ENCODE peak calls at places on chromosomes 16 and 17, in six cellular contexts. U is upper lobe of left lung, L is Panc1, T is stomach, G is breast epithelium, Y is H1. R is an unnamed sample. For H3K4me1, the result is how much of the 10 kb centered on the place peaks cover.

GRCh38 chr17:77326636-77327035 is 185.9 kb downstream of the SEC14L1 start:
- DNase-seq in L (no peak), G (peak), U (no peak), Y (no peak), T (peak), R (peak)

GRCh38 chr17:77096570-77097214 is 44.1 kb upstream of the SEC14L1 start:
- DNase-seq in G (no peak), U (no peak), Y (no peak), T (peak), L (peak), R (no peak)

GRCh38 chr16:59688006-59688405 is 953.9 kb upstream of the GOT2 start:
- DNase-seq in L (no peak), Y (no peak), T (no peak), G (no peak), U (no peak), R (no peak)

GRCh38 chr17:61280851-61281250 is 118.8 kb upstream of the TBX2 start:
- DNase-seq in U (no peak), L (no peak), Y (no peak), T (no peak), G (no peak), R (no peak)

GRCh38 chr16:1545044-1545736 is 11.7 kb downstream of the TMEM204 start:
- DNase-seq in L (no peak), G (no peak), Y (no peak), T (no peak), U (peak), R (no peak)

GRCh38 chr16:86508028-86508946 is 2.0 kb upstream of the FOXF1 start:
- DNase-seq in Y (peak), U (peak), T (no peak), G (no peak), L (no peak), R (no peak)

GRCh38 chr16:30541502-30542329 is 7.1 kb upstream of the ZNF747 start:
- DNase-seq in T (peak), G (no peak), Y (no peak), U (no peak), L (no peak), R (no peak)

GRCh38 chr17:51260960-51261958 is 913 bp downstream of the UTP18 start:
- DNase-seq in Y (peak), L (no peak), U (peak), G (peak), T (peak), R (peak)

GRCh38 chr17:77666881-77667395 is 291.6 kb upstream of the TNRC6C start:
- DNase-seq in G (no peak), L (no peak), Y (no peak), T (no peak), U (no peak), R (peak)

GRCh38 chr17:8353736-8354135 is 14.1 kb downstream of the ODF4 start:
- DNase-seq in T (no peak), Y (no peak), U (no peak), G (no peak), L (no peak), R (no peak)

GRCh38 chr17:76550712-76551615 is 11.1 kb downstream of the PRCD start:
- DNase-seq in U (no peak), Y (no peak), T (no peak), G (no peak), L (no peak), R (no peak)

GRCh38 chr16:87696796-87697195 is 69.0 kb downstream of the KLHDC4 start:
- DNase-seq in T (no peak), Y (no peak), L (no peak), G (no peak), U (no peak), R (no peak)

GRCh38 chr16:14284930-14285541 is 213.9 kb downstream of the MRTFB start:
- DNase-seq in U (no peak), G (no peak), T (peak), Y (no peak), L (peak), R (peak)

GRCh38 chr16:81164958-81165357 is 68.8 kb upstream of the GCSH start:
- DNase-seq in U (no peak), Y (no peak), T (no peak), G (no peak), L (no peak), R (no peak)

GRCh38 chr16:66968847-66969246 is 7.8 kb downstream of the CES3 start:
- DNase-seq in L (no peak), G (no peak), U (no peak), T (no peak), Y (no peak), R (no peak)

GRCh38 chr16:11401161-11402050 is 56.1 kb downstream of the RMI2 start:
- DNase-seq in T (peak), U (peak), L (no peak), Y (no peak), G (no peak), R (peak)

GRCh38 chr17:78609198-78609597 is 32.0 kb upstream of the DNAH17 start:
- DNase-seq in L (no peak), G (no peak), Y (no peak), T (no peak), U (no peak), R (no peak)

GRCh38 chr16:10080031-10080772 is 102.0 kb downstream of the GRIN2A start:
- DNase-seq in L (peak), T (peak), Y (no peak), U (no peak), G (peak), R (peak)

GRCh38 chr17:68248199-68248825 is 469 bp downstream of the AMZ2 start:
- DNase-seq in U (no peak), T (peak), G (no peak), Y (no peak), L (no peak), R (peak)

GRCh38 chr16:14283786-14284185 is 212.7 kb downstream of the MRTFB start:
- DNase-seq in G (no peak), L (no peak), Y (peak), T (no peak), U (no peak), R (no peak)

GRCh38 chr17:35804658-35805192 is 4.6 kb upstream of the TAF15 start:
- DNase-seq in Y (no peak), L (peak), U (no peak), G (no peak), T (peak), R (peak)

GRCh38 chr16:81036751-81037350 is 1.2 kb downstream of the ATMIN start:
- DNase-seq in Y (no peak), L (no peak), U (no peak), T (no peak), G (no peak), R (no peak)

GRCh38 chr16:10558746-10559641 is 21.4 kb downstream of the EMP2 start:
- DNase-seq in Y (no peak), U (peak), G (peak), L (no peak), T (peak), R (peak)

GRCh38 chr16:12453832-12454231 is 349.9 kb downstream of the CPPED1 start:
- DNase-seq in U (no peak), Y (no peak), T (no peak), L (no peak), G (no peak), R (no peak)
- H3K4me1 ChIP-seq in U (under half), Y (under half), T (under half), L (under half), G (under half), R (under half)

GRCh38 chr17:74386397-74386796 is 19.1 kb downstream of the GPR142 start:
- DNase-seq in G (no peak), Y (no peak), T (no peak), U (no peak), L (no peak), R (no peak)

GRCh38 chr17:74380959-74381808 is 13.9 kb downstream of the GPR142 start:
- DNase-seq in T (no peak), L (no peak), U (no peak), Y (no peak), G (no peak), R (no peak)

GRCh38 chr17:74383140-74383539 is 15.8 kb downstream of the GPR142 start:
- DNase-seq in G (no peak), T (no peak), Y (no peak), U (no peak), L (no peak), R (no peak)

GRCh38 chr17:74387365-74388218 is 20.3 kb downstream of the GPR142 start:
- DNase-seq in L (no peak), Y (no peak), U (no peak), T (peak), G (no peak), R (no peak)

GRCh38 chr17:74385201-74385600 is 17.9 kb downstream of the GPR142 start:
- DNase-seq in G (no peak), U (no peak), Y (no peak), T (no peak), L (no peak), R (no peak)
- H3K4me3 ChIP-seq in G (no peak), U (no peak), Y (no peak), T (no peak), L (no peak), R (no peak)

DNA sequence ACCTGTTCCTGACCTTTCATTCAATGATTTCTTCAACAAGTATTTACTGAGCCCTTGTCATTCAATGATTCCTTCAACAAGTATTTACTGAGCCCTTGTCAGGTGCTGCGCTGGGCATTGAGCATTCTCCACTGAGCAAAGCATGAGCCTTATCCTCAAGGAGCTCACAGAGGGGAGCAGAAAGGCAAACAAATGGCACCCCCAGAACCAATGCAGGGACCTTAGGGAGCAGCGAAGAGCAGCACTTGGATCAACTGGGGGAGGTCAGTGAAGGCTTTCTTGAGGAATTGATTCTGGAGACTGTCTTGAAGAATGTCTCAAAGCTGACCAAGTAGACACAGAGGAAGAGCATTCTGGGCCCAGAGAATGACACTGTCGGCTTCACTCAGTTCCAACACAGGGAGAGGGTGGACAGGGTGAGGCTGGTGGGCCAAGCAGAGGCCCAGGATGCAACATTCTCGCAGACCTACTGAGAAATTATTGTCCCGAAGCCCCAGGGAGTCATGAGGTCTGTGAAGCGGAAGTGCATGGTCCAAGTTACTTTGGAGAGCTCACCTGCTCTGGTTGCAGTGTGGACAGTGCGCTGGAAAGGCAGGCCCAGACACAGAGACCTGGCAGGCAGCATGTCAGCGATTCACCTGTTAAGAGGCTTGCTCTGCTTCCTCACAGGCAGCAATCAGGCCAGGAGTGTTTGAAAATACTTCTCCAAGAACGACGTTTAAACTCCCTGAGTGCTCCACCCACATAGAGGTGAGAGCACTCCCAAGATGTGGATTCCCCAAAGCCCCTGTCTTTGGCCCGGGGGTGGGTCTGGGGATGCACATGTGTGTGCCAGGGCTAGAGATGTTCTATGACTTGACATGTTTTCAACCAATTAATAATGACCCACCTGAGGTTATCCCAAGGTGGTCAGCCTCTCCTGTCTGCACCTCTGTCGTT is 3.2 kb upstream of the MPO start:
- DNase-seq in T (no peak), Y (no peak), L (no peak), U (no peak), G (no peak), R (peak)
- TF ChIP-seq POLR2AphosphoS5 in T (no peak), Y (no peak), L (no peak), U (no peak), G (no peak), R (no peak)

GRCh38 chr17:48558057-48558456 is 13.1 kb upstream of the HOXB2 start:
- DNase-seq in G (no peak), L (no peak), T (no peak), U (peak), Y (no peak), R (peak)
- H3K4me1 ChIP-seq in G (under half), L (half or more), T (half or more), U (under half), Y (under half), R (under half)

DNA sequence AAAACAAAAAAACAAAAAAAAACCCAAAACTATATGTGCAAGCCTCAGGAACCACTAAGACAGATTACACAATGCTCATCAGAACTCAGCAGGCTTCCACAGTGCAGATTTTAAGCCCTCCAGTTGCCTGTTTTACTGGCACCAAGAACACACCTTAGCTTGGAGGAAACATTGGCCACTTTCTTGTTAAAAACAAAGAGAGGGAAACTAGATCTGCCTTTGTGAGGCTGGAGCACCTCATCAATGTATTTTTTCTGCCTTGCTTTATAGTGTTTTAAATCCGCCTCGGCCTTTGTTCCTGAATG is 343.8 kb downstream of the WWOX start:
- DNase-seq in T (no peak), G (no peak), L (no peak), Y (peak), U (no peak), R (no peak)
- H3K4me3 ChIP-seq in T (no peak), G (no peak), L (no peak), Y (no peak), U (no peak), R (no peak)

R was measured in sigmoid colon.